ENCODE peak calls at places on chromosomes 11 and 22, in six cellular contexts. Y is activated T-cell treated with anti-CD3 and anti-CD28 coated beads for 1 hour, K is NCI-H1417, A is NCI-H748 treated with DMSO at 0.1 percent for 48 hours, B is OCI-M1, E is AG04450. M is an unnamed sample.

GRCh38 chr11:62830904-62831519 is 839 bp downstream of the STX5 start:
- DNase-seq in Y (no peak), K (no peak), A (no peak), B (peak; percentile 87), E (no peak), M (no peak)

GRCh38 chr11:127217941-127218615 is 217.5 kb upstream of the KIRREL3 start:
- DNase-seq in Y (no peak), K (no peak), A (no peak), B (peak; percentile 81), E (no peak), M (no peak)

GRCh38 chr22:47805394-47805935 is 1043.0 kb downstream of the TBC1D22A start:
- DNase-seq in Y (no peak), K (no peak), A (no peak), B (no peak), E (no peak), M (no peak)

GRCh38 chr11:134164490-134165370 is 59.0 kb downstream of the NCAPD3 start:
- DNase-seq in Y (no peak), K (peak; percentile 61), A (no peak), B (no peak), E (no peak), M (no peak)

GRCh38 chr11:74683279-74683871 is 47.9 kb downstream of the CHRDL2 start:
- DNase-seq in Y (no peak), K (no peak), A (no peak), B (no peak), E (no peak), M (no peak)

GRCh38 chr11:61544466-61544865 is 35.9 kb downstream of the LRRC10B start:
- DNase-seq in Y (no peak), K (no peak), A (no peak), B (no peak), E (no peak), M (no peak)

GRCh38 chr22:23386245-23386631 is 193.9 kb downstream of the IGLL1 start:
- DNase-seq in Y (no peak), K (no peak), A (no peak), B (no peak), E (no peak), M (no peak)

GRCh38 chr11:115129771-115130306 is 374.4 kb downstream of the CADM1 start:
- DNase-seq in Y (no peak), K (no peak), A (no peak), B (no peak), E (no peak), M (no peak)

GRCh38 chr11:110242188-110242587 is 54.2 kb downstream of the RDX start:
- DNase-seq in Y (no peak), K (no peak), A (no peak), B (no peak), E (no peak), M (no peak)

GRCh38 chr11:11279956-11280689 is 72.9 kb downstream of the CSNK2A3 start:
- DNase-seq in Y (no peak), K (peak; percentile 97), A (peak; percentile 59), B (no peak), E (peak; percentile 34), M (no peak)

GRCh38 chr11:128595221-128595620 is 7.9 kb upstream of the ETS1 start:
- DNase-seq in Y (no peak), K (peak; percentile 38), A (no peak), B (no peak), E (no peak), M (no peak)

GRCh38 chr11:133719532-133720235 is 125.6 kb downstream of the SPATA19 start:
- DNase-seq in Y (no peak), K (no peak), A (no peak), B (no peak), E (no peak), M (no peak)

GRCh38 chr11:115552773-115553438 is 48.7 kb upstream of the CADM1 start:
- DNase-seq in Y (no peak), K (no peak), A (no peak), B (no peak), E (no peak), M (no peak)